ENCODE peak calls at places on chromosomes 1 and 21, in four cellular contexts. O, F, A and B are unnamed samples.

GRCh38 chr1:178867670-178868069 is 3.2 kb downstream of the ANGPTL1 start:
- DNase-seq in O (no peak), F (no peak), A (no peak), B (no peak)

GRCh38 chr1:159911668-159912067 is 11.7 kb upstream of the CFAP45 start:
- DNase-seq in O (no peak), F (no peak), A (no peak), B (no peak)

GRCh38 chr1:198212675-198213074 is 55.9 kb downstream of the NEK7 start:
- DNase-seq in O (peak), F (no peak), A (no peak), B (no peak)

GRCh38 chr1:17207046-17207445 is 2.1 kb downstream of the PADI1 start:
- DNase-seq in O (no peak), F (no peak), A (no peak), B (peak)

GRCh38 chr1:77322061-77322900 is 40.5 kb downstream of the AK5 start:
- DNase-seq in O (peak), F (peak), A (no peak), B (peak)

GRCh38 chr1:165114022-165114888 is 242.3 kb downstream of the LMX1A start:
- DNase-seq in O (no peak), F (peak), A (peak), B (peak)

GRCh38 chr1:173095632-173096031 is 44.9 kb upstream of the TNFSF18 start:
- DNase-seq in O (peak), F (no peak), A (no peak), B (no peak)

GRCh38 chr1:200488375-200489165 is 78.7 kb upstream of the ZNF281 start:
- DNase-seq in O (peak), F (no peak), A (peak), B (peak)

GRCh38 chr1:118627435-118627834 is 360.7 kb downstream of the TBX15 start:
- DNase-seq in O (no peak), F (no peak), A (no peak), B (no peak)

GRCh38 chr1:32525053-32525452 is 14.2 kb upstream of the ZBTB8A start:
- DNase-seq in O (peak), F (no peak), A (no peak), B (no peak)

GRCh38 chr21:37358392-37358791 is 8.2 kb upstream of the DYRK1A start:
- DNase-seq in O (no peak), F (no peak), A (no peak), B (no peak)

GRCh38 chr1:233097546-233098254 is 147.3 kb downstream of the NTPCR start:
- DNase-seq in O (peak), F (no peak), A (no peak), B (no peak)

GRCh38 chr1:208974721-208975120 is 608.8 kb upstream of the CAMK1G start:
- DNase-seq in O (no peak), F (no peak), A (no peak), B (no peak)

GRCh38 chr1:98102369-98103030 is 181.7 kb upstream of the DPYD start:
- DNase-seq in O (peak), F (no peak), A (no peak), B (no peak)

GRCh38 chr1:29749021-29749420 is 512.7 kb downstream of the PTPRU start:
- DNase-seq in O (no peak), F (no peak), A (no peak), B (no peak)

GRCh38 chr1:169511339-169512028 is 25.7 kb upstream of the SLC19A2 start:
- DNase-seq in O (peak), F (peak), A (no peak), B (no peak)

GRCh38 chr21:31786164-31786920 is 54.4 kb upstream of the SCAF4 start:
- DNase-seq in O (no peak), F (no peak), A (no peak), B (no peak)

GRCh38 chr1:108644984-108645383 is 15.9 kb downstream of the HENMT1 start:
- DNase-seq in O (no peak), F (no peak), A (no peak), B (no peak)

GRCh38 chr21:16794944-16795343 is 717.9 kb upstream of the CXADR start:
- DNase-seq in O (peak), F (no peak), A (no peak), B (peak)

GRCh38 chr21:44013380-44014088 is 1.4 kb downstream of the TRAPPC10 start:
- DNase-seq in O (no peak), F (no peak), A (no peak), B (no peak)

GRCh38 chr21:16708431-16708830 is 804.4 kb upstream of the CXADR start:
- DNase-seq in O (peak), F (no peak), A (no peak), B (no peak)

GRCh38 chr1:51946300-51946699 is 44.2 kb downstream of the RAB3B start:
- DNase-seq in O (peak), F (no peak), A (no peak), B (no peak)

GRCh38 chr1:25198731-25199231 is 33.5 kb downstream of the SYF2 start:
- DNase-seq in O (peak), F (no peak), A (no peak), B (no peak)

GRCh38 chr1:21027805-21028204 is 148.9 kb downstream of the EIF4G3 start:
- DNase-seq in O (no peak), F (no peak), A (no peak), B (no peak)

GRCh38 chr1:210541680-210542358 is 213.1 kb downstream of the HHAT start:
- DNase-seq in O (peak), F (no peak), A (no peak), B (no peak)

GRCh38 chr1:8402109-8402704 is 84.3 kb downstream of the SLC45A1 start:
- DNase-seq in O (no peak), F (no peak), A (no peak), B (no peak)

GRCh38 chr1:233394860-233395717 is 67.6 kb downstream of the MAP3K21 start:
- DNase-seq in O (peak), F (no peak), A (peak), B (peak)

GRCh38 chr1:220921498-220921897 is 42.3 kb downstream of the HLX start:
- DNase-seq in O (no peak), F (no peak), A (no peak), B (no peak)

GRCh38 chr1:54302951-54303843 is 103.0 kb downstream of the SSBP3 start:
- DNase-seq in O (no peak), F (no peak), A (no peak), B (no peak)

DNA sequence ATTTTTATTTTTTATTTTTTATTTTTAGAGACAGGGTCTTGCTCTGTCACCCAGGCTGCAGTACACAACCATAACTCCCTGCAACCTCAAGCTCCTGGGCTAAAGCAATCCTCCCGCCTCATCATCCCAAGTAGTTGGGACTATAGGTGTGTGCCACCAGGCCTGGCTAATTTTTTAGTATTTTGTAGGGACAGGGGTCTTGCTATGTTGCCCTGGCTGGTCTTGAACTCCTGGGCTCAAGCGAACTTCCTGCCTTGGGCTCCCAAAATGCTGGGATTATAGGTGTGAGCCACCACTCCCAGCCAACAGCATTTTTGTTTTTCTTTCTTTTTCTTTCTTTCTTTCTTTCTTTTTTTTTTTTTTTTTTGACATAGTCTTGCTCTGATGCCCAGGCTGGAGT is 14.1 kb downstream of the PLEKHM2 start:
- DNase-seq in O (no peak), F (no peak), A (no peak), B (no peak)
- H3K4me2 ChIP-seq in O (no peak), F (no peak), A (no peak), B (no peak)

DNA sequence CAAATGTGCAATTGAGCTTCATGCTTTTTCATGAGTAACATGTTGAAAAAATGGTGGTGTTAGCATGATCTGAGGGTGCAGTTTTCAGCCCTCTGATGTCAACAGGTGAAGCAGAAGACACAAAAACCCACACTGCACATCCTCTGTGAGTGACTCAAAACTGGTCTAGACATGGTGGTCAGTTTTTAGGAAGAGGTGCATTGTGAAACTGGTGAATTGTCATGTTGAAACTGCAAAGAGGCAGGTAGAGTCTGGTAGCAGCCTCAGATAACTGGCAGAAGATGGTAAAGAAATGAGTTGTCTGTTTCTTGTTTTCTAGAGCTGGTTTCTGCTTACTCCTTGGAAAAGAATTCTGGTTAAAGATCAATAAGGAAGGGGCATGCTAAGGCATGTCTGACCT is 97.3 kb upstream of the HMCN1 start:
- DNase-seq in O (no peak), F (no peak), A (no peak), B (no peak)
- H3K4me2 ChIP-seq in O (no peak), F (peak), A (no peak), B (no peak)

GRCh38 chr1:206923009-206923960 is 1.5 kb upstream of the FCMR start:
- DNase-seq in O (no peak), F (no peak), A (no peak), B (no peak)
- H3K4me2 ChIP-seq in O (no peak), F (no peak), A (no peak), B (no peak)

GRCh38 chr1:223831755-223832636 is 13.8 kb downstream of the TP53BP2 start:
- DNase-seq in O (peak), F (no peak), A (no peak), B (peak)
- H3K4me2 ChIP-seq in O (peak), F (peak), A (no peak), B (peak)

GRCh38 chr1:228464487-228464983 is 22.6 kb upstream of the RNF187 start:
- DNase-seq in O (peak), F (no peak), A (peak), B (peak)
- H3K4me2 ChIP-seq in O (peak), F (peak), A (peak), B (peak)

GRCh38 chr21:14677639-14678179 is 131.6 kb upstream of the SAMSN1 start:
- DNase-seq in O (no peak), F (no peak), A (no peak), B (no peak)

GRCh38 chr21:14675774-14676530 is 129.8 kb upstream of the SAMSN1 start:
- DNase-seq in O (no peak), F (no peak), A (no peak), B (no peak)

GRCh38 chr21:14678987-14679574 is 133.0 kb upstream of the SAMSN1 start:
- DNase-seq in O (no peak), F (no peak), A (no peak), B (no peak)

GRCh38 chr21:14673649-14674048 is 127.5 kb upstream of the SAMSN1 start:
- DNase-seq in O (no peak), F (no peak), A (no peak), B (no peak)

GRCh38 chr21:14677023-14677422 is 130.9 kb upstream of the SAMSN1 start:
- DNase-seq in O (no peak), F (no peak), A (no peak), B (no peak)
- H3K4me2 ChIP-seq in O (no peak), F (no peak), A (no peak), B (no peak)

GRCh38 chr1:154571964-154572288 is 4.3 kb downstream of the CHRNB2 start:
- DNase-seq in O (no peak), F (no peak), A (no peak), B (no peak)
- H3K4me2 ChIP-seq in O (no peak), F (no peak), A (no peak), B (no peak)